ENCODE peak calls at places on chromosome 9, in four cellular contexts. One of them, this sample, is unnamed.

GRCh38 chr9:19252174-19252884 is 21.8 kb downstream of the DENND4C start:
- DNase-seq in hippocampal formation: no peak
- DNase-seq in transverse colon: no peak
- DNase-seq in glutamatergic neuron: no peak
- DNase-seq in this sample: no peak

GRCh38 chr9:211557-211956 is 3.1 kb upstream of the DOCK8 start:
- DNase-seq in hippocampal formation: no peak
- DNase-seq in transverse colon: no peak
- DNase-seq in glutamatergic neuron: no peak
- DNase-seq in this sample: no peak

GRCh38 chr9:14203366-14204056 is 110.4 kb downstream of the NFIB start:
- DNase-seq in hippocampal formation: peak; percentile 52
- DNase-seq in transverse colon: peak; percentile 75
- DNase-seq in glutamatergic neuron: no peak
- DNase-seq in this sample: peak; percentile 47

GRCh38 chr9:132266017-132266416 is 88.8 kb downstream of the SETX start:
- DNase-seq in hippocampal formation: no peak
- DNase-seq in transverse colon: no peak
- DNase-seq in glutamatergic neuron: no peak
- DNase-seq in this sample: no peak

GRCh38 chr9:111959468-111959941 is 62.9 kb downstream of the UGCG start:
- DNase-seq in hippocampal formation: no peak
- DNase-seq in transverse colon: peak; percentile 67
- DNase-seq in glutamatergic neuron: no peak
- DNase-seq in this sample: peak; percentile 92

GRCh38 chr9:123239726-123240125 is 28.7 kb downstream of the STRBP start:
- DNase-seq in hippocampal formation: no peak
- DNase-seq in transverse colon: no peak
- DNase-seq in glutamatergic neuron: no peak
- DNase-seq in this sample: no peak

GRCh38 chr9:89748020-89748670 is 143.3 kb downstream of the GADD45G start:
- DNase-seq in hippocampal formation: no peak
- DNase-seq in transverse colon: no peak
- DNase-seq in glutamatergic neuron: no peak
- DNase-seq in this sample: no peak

GRCh38 chr9:26682796-26683496 is 209.7 kb downstream of the CAAP1 start:
- DNase-seq in hippocampal formation: no peak
- DNase-seq in transverse colon: no peak
- DNase-seq in glutamatergic neuron: no peak
- DNase-seq in this sample: no peak

GRCh38 chr9:126957687-126958053 is 43.1 kb downstream of the RALGPS1 start:
- DNase-seq in hippocampal formation: no peak
- DNase-seq in transverse colon: no peak
- DNase-seq in glutamatergic neuron: no peak
- DNase-seq in this sample: no peak

GRCh38 chr9:95332860-95333259 is 15.4 kb upstream of the FANCC start:
- DNase-seq in hippocampal formation: no peak
- DNase-seq in transverse colon: no peak
- DNase-seq in glutamatergic neuron: no peak
- DNase-seq in this sample: no peak

GRCh38 chr9:36147441-36148175 is 11.1 kb downstream of the GLIPR2 start:
- DNase-seq in hippocampal formation: no peak
- DNase-seq in transverse colon: no peak
- DNase-seq in glutamatergic neuron: no peak
- DNase-seq in this sample: no peak

GRCh38 chr9:109238677-109239076 is 71.6 kb upstream of the FRRS1L start:
- DNase-seq in hippocampal formation: no peak
- DNase-seq in transverse colon: no peak
- DNase-seq in glutamatergic neuron: no peak
- DNase-seq in this sample: peak; percentile 22

GRCh38 chr9:112112519-112112918 is 62.6 kb downstream of the SUSD1 start:
- DNase-seq in hippocampal formation: no peak
- DNase-seq in transverse colon: no peak
- DNase-seq in glutamatergic neuron: no peak
- DNase-seq in this sample: peak; percentile 79

GRCh38 chr9:134570151-134570621 is 71.4 kb upstream of the COL5A1 start:
- DNase-seq in hippocampal formation: no peak
- DNase-seq in transverse colon: no peak
- DNase-seq in glutamatergic neuron: peak; percentile 52
- DNase-seq in this sample: no peak

GRCh38 chr9:124428751-124429529 is 13.7 kb upstream of the PSMB7 start:
- DNase-seq in hippocampal formation: no peak
- DNase-seq in transverse colon: no peak
- DNase-seq in glutamatergic neuron: no peak
- DNase-seq in this sample: no peak

GRCh38 chr9:83707518-83707767 is 315 bp downstream of the UBQLN1 start:
- DNase-seq in hippocampal formation: no peak
- DNase-seq in transverse colon: no peak
- DNase-seq in glutamatergic neuron: no peak
- DNase-seq in this sample: no peak

This sample was measured in foreskin fibroblast.